ENCODE peak calls at places on chromosomes 5 and 9, in five cellular contexts. One of them, this sample, is unnamed.

GRCh38 chr9:12511726-12512125 is 181.5 kb upstream of the TYRP1 start:
- DNase-seq in colonic mucosa: no peak
- DNase-seq in lower lobe of right lung: no peak
- DNase-seq in aorta: no peak
- DNase-seq in psoas muscle: no peak
- DNase-seq in this sample: no peak

GRCh38 chr9:17082343-17082742 is 52.5 kb upstream of the CNTLN start:
- DNase-seq in colonic mucosa: no peak
- DNase-seq in lower lobe of right lung: no peak
- DNase-seq in aorta: no peak
- DNase-seq in psoas muscle: no peak
- DNase-seq in this sample: no peak

GRCh38 chr9:123562844-123563346 is 206.9 kb downstream of the CRB2 start:
- DNase-seq in colonic mucosa: no peak
- DNase-seq in lower lobe of right lung: no peak
- DNase-seq in aorta: no peak
- DNase-seq in psoas muscle: no peak
- DNase-seq in this sample: no peak

GRCh38 chr5:56170557-56170956 is 62.6 kb downstream of the ANKRD55 start:
- DNase-seq in colonic mucosa: no peak
- DNase-seq in lower lobe of right lung: no peak
- DNase-seq in aorta: peak; percentile 79
- DNase-seq in psoas muscle: no peak
- DNase-seq in this sample: peak; percentile 62

GRCh38 chr5:116130471-116130870 is 45.6 kb downstream of the COMMD10 start:
- DNase-seq in colonic mucosa: no peak
- DNase-seq in lower lobe of right lung: no peak
- DNase-seq in aorta: no peak
- DNase-seq in psoas muscle: no peak
- DNase-seq in this sample: no peak

GRCh38 chr5:147485046-147485445 is 24.8 kb downstream of the DPYSL3 start:
- DNase-seq in colonic mucosa: no peak
- DNase-seq in lower lobe of right lung: no peak
- DNase-seq in aorta: no peak
- DNase-seq in psoas muscle: no peak
- DNase-seq in this sample: no peak

GRCh38 chr5:55146543-55147151 is 13.3 kb upstream of the GPX8 start:
- DNase-seq in colonic mucosa: peak; percentile 82
- DNase-seq in lower lobe of right lung: peak; percentile 61
- DNase-seq in aorta: peak; percentile 81
- DNase-seq in psoas muscle: peak; percentile 64
- DNase-seq in this sample: peak; percentile 78

GRCh38 chr9:14271078-14271673 is 42.8 kb downstream of the NFIB start:
- DNase-seq in colonic mucosa: peak; percentile 49
- DNase-seq in lower lobe of right lung: no peak
- DNase-seq in aorta: no peak
- DNase-seq in psoas muscle: peak; percentile 48
- DNase-seq in this sample: no peak

GRCh38 chr5:118726891-118727290 is 261.5 kb downstream of the DTWD2 start:
- DNase-seq in colonic mucosa: no peak
- DNase-seq in lower lobe of right lung: no peak
- DNase-seq in aorta: no peak
- DNase-seq in psoas muscle: no peak
- DNase-seq in this sample: no peak

GRCh38 chr5:81838307-81838906 is 87.5 kb upstream of the SSBP2 start:
- DNase-seq in colonic mucosa: peak; percentile 27
- DNase-seq in lower lobe of right lung: no peak
- DNase-seq in aorta: no peak
- DNase-seq in psoas muscle: no peak
- DNase-seq in this sample: no peak

GRCh38 chr5:56072863-56073777 is 78.4 kb upstream of the IL6ST start:
- DNase-seq in colonic mucosa: no peak
- DNase-seq in lower lobe of right lung: no peak
- DNase-seq in aorta: no peak
- DNase-seq in psoas muscle: no peak
- DNase-seq in this sample: no peak

GRCh38 chr5:115559524-115559923 is 14.9 kb upstream of the FEM1C start:
- DNase-seq in colonic mucosa: no peak
- DNase-seq in lower lobe of right lung: no peak
- DNase-seq in aorta: no peak
- DNase-seq in psoas muscle: no peak
- DNase-seq in this sample: no peak

GRCh38 chr9:121021294-121021693 is 28.8 kb downstream of the C5 start:
- DNase-seq in colonic mucosa: no peak
- DNase-seq in lower lobe of right lung: no peak
- DNase-seq in aorta: no peak
- DNase-seq in psoas muscle: no peak
- DNase-seq in this sample: no peak

GRCh38 chr9:87601175-87601574 is 103.5 kb downstream of the DAPK1 start:
- DNase-seq in colonic mucosa: peak; percentile 81
- DNase-seq in lower lobe of right lung: peak; percentile 85
- DNase-seq in aorta: no peak
- DNase-seq in psoas muscle: peak; percentile 25
- DNase-seq in this sample: no peak

GRCh38 chr5:152113401-152113800 is 188.8 kb upstream of the GLRA1 start:
- DNase-seq in colonic mucosa: no peak
- DNase-seq in lower lobe of right lung: no peak
- DNase-seq in aorta: no peak
- DNase-seq in psoas muscle: no peak
- DNase-seq in this sample: no peak

GRCh38 chr5:96120120-96120519 is 158.5 kb upstream of the ELL2 start:
- DNase-seq in colonic mucosa: no peak
- DNase-seq in lower lobe of right lung: no peak
- DNase-seq in aorta: no peak
- DNase-seq in psoas muscle: no peak
- DNase-seq in this sample: no peak

GRCh38 chr9:1201262-1201661 is 151.1 kb downstream of the DMRT2 start:
- DNase-seq in colonic mucosa: no peak
- DNase-seq in lower lobe of right lung: no peak
- DNase-seq in aorta: no peak
- DNase-seq in psoas muscle: no peak
- DNase-seq in this sample: no peak

GRCh38 chr5:68593211-68593701 is 377.7 kb downstream of the PIK3R1 start:
- DNase-seq in colonic mucosa: no peak
- DNase-seq in lower lobe of right lung: no peak
- DNase-seq in aorta: no peak
- DNase-seq in psoas muscle: no peak
- DNase-seq in this sample: no peak

GRCh38 chr9:16206560-16206959 is 653.7 kb downstream of the CCDC171 start:
- DNase-seq in colonic mucosa: no peak
- DNase-seq in lower lobe of right lung: no peak
- DNase-seq in aorta: no peak
- DNase-seq in psoas muscle: no peak
- DNase-seq in this sample: no peak

GRCh38 chr9:115437418-115437817 is 319.5 kb upstream of the TNC start:
- DNase-seq in colonic mucosa: no peak
- DNase-seq in lower lobe of right lung: no peak
- DNase-seq in aorta: no peak
- DNase-seq in psoas muscle: no peak
- DNase-seq in this sample: no peak

GRCh38 chr5:99589424-99589823 is 660.6 kb upstream of the CHD1 start:
- DNase-seq in colonic mucosa: no peak
- DNase-seq in lower lobe of right lung: no peak
- DNase-seq in aorta: no peak
- DNase-seq in psoas muscle: no peak
- DNase-seq in this sample: no peak

GRCh38 chr5:488744-489688 is 35.2 kb downstream of the SLC9A3 start:
- DNase-seq in colonic mucosa: no peak
- DNase-seq in lower lobe of right lung: no peak
- DNase-seq in aorta: no peak
- DNase-seq in psoas muscle: no peak
- DNase-seq in this sample: no peak

GRCh38 chr5:176356179-176356566 is 5.4 kb downstream of the KIAA1191 start:
- DNase-seq in colonic mucosa: no peak
- DNase-seq in lower lobe of right lung: no peak
- DNase-seq in aorta: no peak
- DNase-seq in psoas muscle: no peak
- DNase-seq in this sample: no peak

GRCh38 chr5:88269222-88269771 is 652 bp upstream of the TMEM161B start:
- DNase-seq in colonic mucosa: peak; percentile 17
- DNase-seq in lower lobe of right lung: no peak
- DNase-seq in aorta: no peak
- DNase-seq in psoas muscle: no peak
- DNase-seq in this sample: no peak

GRCh38 chr5:37121027-37121426 is 128.1 kb downstream of the CPLANE1 start:
- DNase-seq in colonic mucosa: no peak
- DNase-seq in lower lobe of right lung: no peak
- DNase-seq in aorta: no peak
- DNase-seq in psoas muscle: no peak
- DNase-seq in this sample: no peak

GRCh38 chr9:108665856-108666784 is 189.7 kb downstream of the ACTL7B start:
- DNase-seq in colonic mucosa: no peak
- DNase-seq in lower lobe of right lung: no peak
- DNase-seq in aorta: no peak
- DNase-seq in psoas muscle: no peak
- DNase-seq in this sample: no peak

GRCh38 chr5:128093368-128093767 is 9.8 kb downstream of the SLC12A2 start:
- DNase-seq in colonic mucosa: no peak
- DNase-seq in lower lobe of right lung: no peak
- DNase-seq in aorta: no peak
- DNase-seq in psoas muscle: no peak
- DNase-seq in this sample: no peak

GRCh38 chr9:88535932-88536324 is 950 bp downstream of the NXNL2 start:
- DNase-seq in colonic mucosa: no peak
- DNase-seq in lower lobe of right lung: no peak
- DNase-seq in aorta: peak; percentile 85
- DNase-seq in psoas muscle: peak; percentile 32
- DNase-seq in this sample: peak; percentile 71

GRCh38 chr5:40778133-40778532 is 20.0 kb downstream of the PRKAA1 start:
- DNase-seq in colonic mucosa: no peak
- DNase-seq in lower lobe of right lung: no peak
- DNase-seq in aorta: no peak
- DNase-seq in psoas muscle: no peak
- DNase-seq in this sample: no peak

GRCh38 chr5:125526940-125527339 is 780.5 kb upstream of the ZNF608 start:
- DNase-seq in colonic mucosa: no peak
- DNase-seq in lower lobe of right lung: no peak
- DNase-seq in aorta: no peak
- DNase-seq in psoas muscle: no peak
- DNase-seq in this sample: no peak

GRCh38 chr5:62692946-62693713 is 114.5 kb downstream of the LRRC70 start:
- DNase-seq in colonic mucosa: no peak
- DNase-seq in lower lobe of right lung: no peak
- DNase-seq in aorta: no peak
- DNase-seq in psoas muscle: no peak
- DNase-seq in this sample: no peak

GRCh38 chr5:137856201-137856600 is 11.5 kb upstream of the MYOT start:
- DNase-seq in colonic mucosa: no peak
- DNase-seq in lower lobe of right lung: no peak
- DNase-seq in aorta: no peak
- DNase-seq in psoas muscle: no peak
- DNase-seq in this sample: no peak

GRCh38 chr5:81181576-81182316 is 51.4 kb upstream of the CKMT2 start:
- DNase-seq in colonic mucosa: no peak
- DNase-seq in lower lobe of right lung: no peak
- DNase-seq in aorta: no peak
- DNase-seq in psoas muscle: no peak
- DNase-seq in this sample: no peak

GRCh38 chr5:33198816-33199215 is 241.9 kb upstream of the TARS1 start:
- DNase-seq in colonic mucosa: no peak
- DNase-seq in lower lobe of right lung: no peak
- DNase-seq in aorta: no peak
- DNase-seq in psoas muscle: no peak
- DNase-seq in this sample: no peak

GRCh38 chr5:36870399-36871040 is 6.0 kb upstream of the NIPBL start:
- DNase-seq in colonic mucosa: no peak
- DNase-seq in lower lobe of right lung: no peak
- DNase-seq in aorta: no peak
- DNase-seq in psoas muscle: no peak
- DNase-seq in this sample: no peak

GRCh38 chr5:60493372-60493771 is 206.6 kb downstream of the DEPDC1B start:
- DNase-seq in colonic mucosa: no peak
- DNase-seq in lower lobe of right lung: no peak
- DNase-seq in aorta: no peak
- DNase-seq in psoas muscle: no peak
- DNase-seq in this sample: no peak
- H3K4me1 ChIP-seq in colonic mucosa: no peaks in the 10 kb centered on the region
- H3K4me1 ChIP-seq in lower lobe of right lung: no peaks in the 10 kb centered on the region
- H3K4me1 ChIP-seq in aorta: peaks cover 22% of the 10 kb centered on the region
- H3K4me1 ChIP-seq in psoas muscle: no peaks in the 10 kb centered on the region
- H3K4me1 ChIP-seq in this sample: no peaks in the 10 kb centered on the region

DNA sequence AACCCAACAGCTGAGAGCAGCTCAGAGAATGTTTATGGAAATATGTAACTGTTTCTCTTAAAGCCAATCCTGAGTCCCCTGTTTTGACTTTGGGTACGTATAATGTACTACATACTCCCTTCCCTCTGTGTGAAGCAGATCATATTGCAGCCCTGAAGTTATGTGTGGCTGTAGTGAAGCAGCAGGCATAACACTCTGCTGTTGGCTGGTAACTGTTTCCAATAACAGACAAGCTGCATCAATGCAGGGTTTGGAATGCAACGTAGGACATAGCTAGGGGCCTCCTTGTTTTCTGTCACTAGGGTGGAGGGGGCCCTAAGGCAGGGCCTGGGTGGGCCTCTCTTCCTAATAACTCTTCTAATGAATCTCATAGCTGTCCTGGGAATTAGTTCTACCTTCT is 129.7 kb upstream of the HMHB1 start:
- DNase-seq in colonic mucosa: no peak
- DNase-seq in lower lobe of right lung: no peak
- DNase-seq in aorta: no peak
- DNase-seq in psoas muscle: no peak
- DNase-seq in this sample: no peak
- H3K27ac ChIP-seq in colonic mucosa: no peak overlapping the region
- H3K27ac ChIP-seq in lower lobe of right lung: no peak overlapping the region
- H3K27ac ChIP-seq in aorta: no peak overlapping the region
- H3K27ac ChIP-seq in psoas muscle: no peak overlapping the region
- H3K27ac ChIP-seq in this sample: peak overlapping the region; percentile 74

DNA sequence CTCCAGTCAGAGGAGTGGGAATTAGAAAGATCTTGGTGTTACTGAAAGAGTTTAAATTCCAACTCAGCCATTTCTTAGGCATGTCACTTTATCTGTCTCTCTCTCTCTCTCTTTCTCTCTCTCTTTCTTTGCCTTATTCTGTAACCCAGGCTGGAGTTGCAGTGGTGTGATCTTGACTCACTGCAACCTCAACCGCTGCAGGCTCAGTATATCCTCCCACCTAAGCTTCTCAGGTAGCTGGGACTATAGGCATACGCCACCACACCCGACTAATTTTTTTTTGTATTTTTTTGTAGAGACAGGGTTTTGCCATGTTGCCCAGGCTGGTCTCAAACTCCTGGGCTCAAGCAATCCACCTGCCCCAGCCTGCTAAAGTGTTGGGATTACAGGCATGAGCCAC is 18.3 kb downstream of the RABEPK start:
- DNase-seq in colonic mucosa: no peak
- DNase-seq in lower lobe of right lung: no peak
- DNase-seq in aorta: no peak
- DNase-seq in psoas muscle: no peak
- DNase-seq in this sample: no peak
- H3K4me1 ChIP-seq in colonic mucosa: no peaks in the 10 kb centered on the region
- H3K4me1 ChIP-seq in lower lobe of right lung: no peaks in the 10 kb centered on the region
- H3K4me1 ChIP-seq in aorta: no peaks in the 10 kb centered on the region
- H3K4me1 ChIP-seq in psoas muscle: no peaks in the 10 kb centered on the region
- H3K4me1 ChIP-seq in this sample: no peaks in the 10 kb centered on the region

DNA sequence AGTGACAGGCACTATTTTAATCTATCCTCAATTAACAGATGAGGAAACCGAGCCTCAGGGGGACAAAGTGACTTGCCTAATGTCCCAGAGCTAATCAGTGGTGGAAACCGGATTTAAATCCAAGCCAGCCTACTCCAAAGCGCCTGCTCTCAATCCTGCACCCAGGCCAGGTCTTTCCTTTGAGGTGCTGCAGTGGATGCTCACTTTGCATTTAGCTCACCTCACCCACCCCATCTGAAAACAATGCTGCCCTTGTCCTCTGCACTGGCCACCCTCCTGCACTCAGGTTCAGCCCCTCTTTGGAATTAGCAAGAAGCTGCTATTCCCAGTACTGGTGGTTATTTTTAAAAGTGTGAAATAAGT is 16.0 kb downstream of the ANGPTL2 start:
- DNase-seq in colonic mucosa: no peak
- DNase-seq in lower lobe of right lung: no peak
- DNase-seq in aorta: no peak
- DNase-seq in psoas muscle: no peak
- DNase-seq in this sample: no peak
- H3K27ac ChIP-seq in colonic mucosa: no peak overlapping the region
- H3K27ac ChIP-seq in lower lobe of right lung: no peak overlapping the region
- H3K27ac ChIP-seq in aorta: no peak overlapping the region
- H3K27ac ChIP-seq in psoas muscle: no peak overlapping the region
- H3K27ac ChIP-seq in this sample: no peak overlapping the region